ENCODE peak calls at places on chromosome 1, in nine cellular contexts. K, M, G, X, S, P, Q, A and F are unnamed samples.

GRCh38 chr1:109500886-109501285 is 7.0 kb downstream of the CYB561D1 start:
- DNase-seq in Q (no peak), K (no peak), G (no peak), S (no peak), A (peak; percentile 75), P (no peak), M (peak; percentile 53), X (no peak), F (no peak)

GRCh38 chr1:84122780-84123382 is 21.2 kb upstream of the PRKACB start:
- DNase-seq in P (peak; percentile 51), X (peak; percentile 50), K (peak; percentile 67), M (no peak), S (peak; percentile 71), G (no peak), A (peak; percentile 81), Q (peak; percentile 38), F (no peak)

GRCh38 chr1:34398205-34398915 is 221.7 kb downstream of the C1orf94 start:
- DNase-seq in G (no peak), S (no peak), M (no peak), P (no peak), Q (no peak), A (no peak), K (no peak), X (no peak), F (no peak)

GRCh38 chr1:103063911-103064310 is 44.4 kb downstream of the COL11A1 start:
- DNase-seq in M (no peak), A (peak; percentile 73), Q (no peak), S (no peak), X (no peak), G (no peak), P (no peak), K (no peak), F (no peak)

GRCh38 chr1:151165281-151165737 is 393 bp downstream of the LYSMD1 start:
- DNase-seq in P (peak; percentile 52), X (peak; percentile 76), G (no peak), Q (peak; percentile 69), S (peak; percentile 55), A (peak; percentile 60), K (no peak), M (peak; percentile 24), F (no peak)

GRCh38 chr1:57424231-57425027 is 569 bp upstream of the DAB1 start:
- DNase-seq in P (peak; percentile 22), Q (peak; percentile 70), S (peak; percentile 50), X (peak; percentile 86), A (peak; percentile 49), G (no peak), K (no peak), M (no peak), F (no peak)

GRCh38 chr1:2504949-2505272 is 21.5 kb downstream of the PANK4 start:
- DNase-seq in S (no peak), M (no peak), X (no peak), Q (no peak), P (no peak), K (no peak), A (no peak), G (no peak), F (no peak)

GRCh38 chr1:72397786-72398185 is 115.4 kb upstream of the NEGR1 start:
- DNase-seq in G (no peak), P (no peak), K (peak; percentile 64), S (peak; percentile 14), A (peak; percentile 85), Q (peak; percentile 30), M (peak; percentile 56), X (no peak), F (no peak)